ENCODE peak calls at places on chromosome 3, in four cellular contexts. W, Y, E and K are unnamed samples.

GRCh38 chr3:52670621-52671521 is 14.8 kb downstream of the PBRM1 start:
- DNase-seq in W (no peak), Y (no peak), E (no peak), K (no peak)

GRCh38 chr3:195072916-195073564 is 197.9 kb downstream of the XXYLT1 start:
- DNase-seq in W (no peak), Y (no peak), E (no peak), K (no peak)

GRCh38 chr3:150232992-150233451 is 175.1 kb upstream of the TSC22D2 start:
- DNase-seq in W (no peak), Y (no peak), E (no peak), K (no peak)

GRCh38 chr3:183534249-183534648 is 21.3 kb downstream of the KLHL6 start:
- DNase-seq in W (no peak), Y (no peak), E (no peak), K (no peak)

GRCh38 chr3:187997490-187997889 is 156.5 kb upstream of the LPP start:
- DNase-seq in W (no peak), Y (no peak), E (no peak), K (no peak)

GRCh38 chr3:135860761-135861160 is 104.8 kb upstream of the PPP2R3A start:
- DNase-seq in W (no peak), Y (no peak), E (no peak), K (no peak)

GRCh38 chr3:50238549-50239026 is 2.6 kb downstream of the GNAI2 start:
- DNase-seq in W (no peak), Y (no peak), E (no peak), K (no peak)

GRCh38 chr3:197880361-197881339 is 69.3 kb upstream of the RPL35A start:
- DNase-seq in W (no peak), Y (no peak), E (no peak), K (no peak)

GRCh38 chr3:59480486-59480995 is 430.7 kb upstream of the CFAP20DC start:
- DNase-seq in W (no peak), Y (no peak), E (no peak), K (no peak)

GRCh38 chr3:18666655-18667054 is 241.5 kb upstream of the SATB1 start:
- DNase-seq in W (no peak), Y (no peak), E (no peak), K (no peak)

GRCh38 chr3:10449436-10449835 is 56.0 kb downstream of the ATP2B2 start:
- DNase-seq in W (no peak), Y (no peak), E (no peak), K (no peak)

GRCh38 chr3:168251371-168251770 is 155.6 kb upstream of the GOLIM4 start:
- DNase-seq in W (no peak), Y (no peak), E (no peak), K (no peak)

GRCh38 chr3:86152620-86153019 is 838.3 kb downstream of the VGLL3 start:
- DNase-seq in W (no peak), Y (no peak), E (no peak), K (no peak)

GRCh38 chr3:195040773-195041520 is 230.0 kb downstream of the XXYLT1 start:
- DNase-seq in W (no peak), Y (no peak), E (no peak), K (no peak)

GRCh38 chr3:103083848-103084631 is 649.2 kb downstream of the ZPLD1 start:
- DNase-seq in W (no peak), Y (no peak), E (no peak), K (no peak)

GRCh38 chr3:74606987-74607386 is 7.5 kb downstream of the CNTN3 start:
- DNase-seq in W (no peak), Y (no peak), E (no peak), K (no peak)

GRCh38 chr3:63096248-63097058 is 181.7 kb upstream of the SYNPR start:
- DNase-seq in W (no peak), Y (no peak), E (no peak), K (no peak)